ENCODE peak calls at places on chromosomes 6 and 20, in ten cellular contexts. F is right lobe of liver; X is COR-L47; S is fibroblast of gingiva; Z is Peyer's patch; D is naive B cell; R is AG08395; K is naive thymus-derived CD8-positive, alpha-beta T cell; U is stimulated activated CD8-positive, alpha-beta memory T cell treated with anti-CD3 and anti-CD28 coated beads, Interleukin-4, amount 100 ng/mL, for 24 hours; E is NCI-H2029. Y is an unnamed sample.
A peak's percentile ranks its signal among the peaks of the same experiment; 100 is the strongest.

GRCh38 chr20:56893206-56893605 is 264.1 kb downstream of the TFAP2C start:
- DNase-seq in D (no peak), Z (no peak), U (no peak), E (no peak), X (no peak), K (no peak), S (no peak), F (no peak), R (no peak), Y (no peak)

GRCh38 chr6:56245903-56246351 is 1.5 kb downstream of the COL21A1 start:
- DNase-seq in S (peak; percentile 96), Z (no peak), U (no peak), F (no peak), E (no peak), X (no peak), K (no peak), D (no peak), R (peak; percentile 2), Y (no peak)

GRCh38 chr6:106051241-106051640 is 34.9 kb upstream of the PRDM1 start:
- DNase-seq in E (no peak), K (no peak), U (no peak), D (no peak), Z (no peak), F (no peak), X (no peak), R (no peak), S (no peak), Y (no peak)

GRCh38 chr6:69866351-69867074 is at the start of gene COL19A1:
- DNase-seq in E (no peak), K (peak; percentile 38), U (no peak), R (no peak), D (peak; percentile 64), F (peak; percentile 55), X (no peak), S (no peak), Z (peak; percentile 81), Y (no peak)

GRCh38 chr6:65280060-65280459 is 427.0 kb downstream of the EYS start:
- DNase-seq in K (no peak), Z (no peak), R (no peak), X (no peak), S (no peak), F (no peak), U (no peak), E (no peak), D (no peak), Y (no peak)

GRCh38 chr6:5532941-5533340 is 271.6 kb downstream of the FARS2 start:
- DNase-seq in F (no peak), K (no peak), R (no peak), E (no peak), S (no peak), X (no peak), D (no peak), Z (no peak), U (no peak), Y (no peak)

GRCh38 chr6:143691900-143692572 is 14.3 kb downstream of the PHACTR2 start:
- DNase-seq in X (no peak), S (no peak), U (no peak), E (no peak), F (no peak), Z (no peak), K (no peak), R (no peak), D (no peak), Y (no peak)

GRCh38 chr6:148413321-148414094 is 70.9 kb downstream of the SASH1 start:
- DNase-seq in E (no peak), Z (no peak), F (no peak), S (no peak), U (no peak), D (no peak), R (no peak), X (no peak), K (no peak), Y (no peak)

GRCh38 chr6:138522611-138523010 is 23.3 kb upstream of the NHSL1 start:
- DNase-seq in U (no peak), D (no peak), Z (no peak), X (no peak), F (no peak), K (no peak), R (no peak), E (no peak), S (no peak), Y (no peak)

GRCh38 chr20:48630342-48631075 is 197.3 kb downstream of the PREX1 start:
- DNase-seq in U (no peak), K (no peak), S (no peak), F (no peak), X (no peak), Z (no peak), R (no peak), E (no peak), D (no peak), Y (no peak)

GRCh38 chr6:70108230-70108629 is 194.7 kb downstream of the COL9A1 start:
- DNase-seq in D (peak; percentile 14), E (no peak), R (peak; percentile 45), X (peak; percentile 37), U (no peak), F (no peak), S (peak; percentile 6), Z (no peak), K (peak; percentile 32), Y (peak; percentile 19)

GRCh38 chr20:1184638-1185315 is at the start of gene TMEM74B:
- DNase-seq in U (no peak), Z (no peak), X (peak; percentile 32), K (no peak), D (no peak), E (no peak), R (no peak), S (no peak), F (no peak), Y (no peak)

GRCh38 chr20:8901237-8902025 is 167.5 kb upstream of the PLCB4 start:
- DNase-seq in X (no peak), K (no peak), R (peak; percentile 51), Z (no peak), F (no peak), E (no peak), S (peak; percentile 34), D (no peak), U (no peak), Y (no peak)

GRCh38 chr20:47201074-47201730 is 155.3 kb downstream of the ZMYND8 start:
- DNase-seq in K (no peak), D (no peak), Z (no peak), F (no peak), X (no peak), U (no peak), R (no peak), S (no peak), E (no peak), Y (no peak)

GRCh38 chr20:58233881-58234528 is 5.6 kb upstream of the ANKRD60 start:
- DNase-seq in X (no peak), Z (no peak), R (peak; percentile 50), S (no peak), F (no peak), E (no peak), K (peak; percentile 40), D (peak; percentile 25), U (peak; percentile 34), Y (no peak)

GRCh38 chr6:114085206-114085605 is 114.3 kb upstream of the HDAC2 start:
- DNase-seq in U (no peak), E (no peak), D (no peak), X (no peak), S (peak; percentile 20), R (peak; percentile 62), K (no peak), F (no peak), Z (no peak), Y (no peak)

GRCh38 chr6:161439093-161439492 is 165.2 kb upstream of the AGPAT4 start:
- DNase-seq in K (no peak), S (peak; percentile 86), Z (no peak), U (no peak), F (peak; percentile 27), E (peak; percentile 39), R (peak; percentile 91), X (peak; percentile 68), D (no peak), Y (peak; percentile 68)

GRCh38 chr6:165984743-165985142 is 182.9 kb downstream of the TBXT start:
- DNase-seq in Z (no peak), F (no peak), U (no peak), K (no peak), D (no peak), R (no peak), X (no peak), S (no peak), E (no peak), Y (peak; percentile 50)

GRCh38 chr6:12066297-12066696 is 54.2 kb downstream of the HIVEP1 start:
- DNase-seq in D (no peak), K (no peak), R (no peak), U (no peak), Z (no peak), F (no peak), X (no peak), E (no peak), S (peak; percentile 14), Y (no peak)

GRCh38 chr6:65935412-65935811 is 228.4 kb upstream of the EYS start:
- DNase-seq in S (no peak), D (no peak), U (no peak), E (no peak), F (no peak), Z (no peak), K (no peak), R (no peak), X (no peak), Y (no peak)

GRCh38 chr6:154535146-154535545 is 24.7 kb upstream of the CNKSR3 start:
- DNase-seq in U (no peak), R (no peak), F (no peak), S (peak; percentile 9), E (no peak), Z (no peak), K (no peak), X (no peak), D (no peak), Y (no peak)

GRCh38 chr6:5085638-5086293 is 625 bp downstream of the PPP1R3G start:
- DNase-seq in K (no peak), S (peak; percentile 39), Z (no peak), R (no peak), F (peak; percentile 51), D (no peak), U (no peak), E (peak; percentile 47), X (no peak), Y (no peak)

GRCh38 chr6:6825153-6825847 is 236.8 kb downstream of the LY86 start:
- DNase-seq in E (peak; percentile 99), S (no peak), U (no peak), K (no peak), D (no peak), R (no peak), Z (peak; percentile 80), X (no peak), F (peak; percentile 59), Y (peak; percentile 21)

GRCh38 chr20:58446264-58446937 is 57.4 kb downstream of the VAPB start:
- DNase-seq in D (no peak), X (no peak), F (no peak), K (no peak), E (no peak), U (no peak), R (no peak), S (no peak), Z (no peak), Y (no peak)

GRCh38 chr6:93248591-93248990 is 170.8 kb downstream of the EPHA7 start:
- DNase-seq in D (no peak), X (no peak), Z (no peak), S (no peak), F (no peak), U (no peak), K (no peak), R (no peak), E (no peak), Y (no peak)

GRCh38 chr6:40957616-40958492 is 81.2 kb downstream of the UNC5CL start:
- DNase-seq in R (peak; percentile 88), D (no peak), F (no peak), U (no peak), E (no peak), X (no peak), S (peak; percentile 6), Z (no peak), K (no peak), Y (no peak)

GRCh38 chr20:33310327-33310899 is 27.4 kb downstream of the BPIFB1 start:
- DNase-seq in Z (no peak), U (no peak), X (no peak), K (no peak), D (no peak), E (no peak), R (no peak), S (no peak), F (no peak), Y (no peak)

GRCh38 chr6:158321960-158322359 is 9.7 kb downstream of the TULP4 start:
- DNase-seq in R (peak; percentile 11), Z (no peak), F (no peak), X (no peak), D (no peak), S (peak; percentile 30), U (no peak), K (no peak), E (no peak), Y (no peak)

Y was measured in SHP77 treated with DMSO at 0.1 percent for 48 hours.